ENCODE peak calls at places on chromosomes 1 and 21, in seven cellular contexts. F, A, N, O, E, H and C are unnamed samples.

GRCh38 chr1:87279966-87280535 is 48.6 kb upstream of the LMO4 start:
- DNase-seq in O (peak; percentile 15), F (no peak), N (no peak), E (peak; percentile 43), H (peak; percentile 9), A (no peak), C (no peak)

GRCh38 chr1:18340158-18340764 is 140.5 kb upstream of the KLHDC7A start:
- DNase-seq in H (peak; percentile 48), E (no peak), F (no peak), A (no peak), N (no peak), O (no peak), C (no peak)

GRCh38 chr1:61323681-61324328 is 241.4 kb downstream of the NFIA start:
- DNase-seq in E (no peak), O (no peak), H (no peak), N (no peak), F (no peak), A (no peak), C (no peak)

GRCh38 chr1:56964349-56964748 is 1.5 kb downstream of the C8B start:
- DNase-seq in A (no peak), E (no peak), N (no peak), F (no peak), H (no peak), O (no peak), C (no peak)

GRCh38 chr1:23916209-23917131 is 3.3 kb upstream of the CNR2 start:
- DNase-seq in N (peak; percentile 74), O (peak; percentile 63), E (peak; percentile 80), F (peak; percentile 87), H (peak; percentile 83), A (peak; percentile 80), C (no peak)

GRCh38 chr1:2540816-2541492 is 10.9 kb upstream of the HES5 start:
- DNase-seq in H (no peak), O (no peak), N (no peak), F (no peak), A (peak; percentile 49), E (no peak), C (no peak)

GRCh38 chr1:59043796-59044195 is 253.1 kb upstream of the FGGY start:
- DNase-seq in H (peak; percentile 90), O (peak; percentile 98), A (no peak), F (no peak), E (peak; percentile 94), N (no peak), C (peak; percentile 92)

GRCh38 chr1:15952317-15953258 is 23.3 kb downstream of the ZBTB17 start:
- DNase-seq in H (peak; percentile 99), O (peak; percentile 88), N (no peak), F (no peak), A (no peak), E (peak; percentile 98), C (no peak)

GRCh38 chr21:38236232-38236631 is 20.6 kb upstream of the KCNJ15 start:
- DNase-seq in E (no peak), A (no peak), O (peak; percentile 66), N (no peak), H (no peak), F (no peak), C (no peak)

GRCh38 chr1:222335586-222335985 is 212.3 kb downstream of the HHIPL2 start:
- DNase-seq in H (no peak), O (no peak), A (no peak), E (peak; percentile 6), N (no peak), F (no peak), C (no peak)

GRCh38 chr1:243528459-243529120 is 272.7 kb downstream of the SDCCAG8 start:
- DNase-seq in N (no peak), E (no peak), O (no peak), H (no peak), A (no peak), F (no peak), C (no peak)

GRCh38 chr1:3236955-3237354 is 168.0 kb downstream of the PRDM16 start:
- DNase-seq in F (no peak), N (no peak), A (no peak), E (no peak), O (no peak), H (no peak), C (no peak)

GRCh38 chr1:161132410-161133219 is at the start of gene DEDD:
- DNase-seq in O (peak; percentile 96), N (peak; percentile 92), E (peak; percentile 97), H (peak; percentile 93), F (peak; percentile 96), A (peak; percentile 90), C (peak; percentile 98)

GRCh38 chr1:230430499-230430898 is 4.4 kb upstream of the PGBD5 start:
- DNase-seq in F (no peak), A (no peak), E (no peak), H (no peak), O (no peak), N (no peak), C (no peak)

GRCh38 chr1:83769072-83769471 is 229.9 kb downstream of the TTLL7 start:
- DNase-seq in E (no peak), H (no peak), F (no peak), N (no peak), A (no peak), O (no peak), C (no peak)

GRCh38 chr1:97930472-97930871 is 9.6 kb upstream of the DPYD start:
- DNase-seq in O (no peak), A (no peak), H (no peak), F (no peak), N (no peak), E (no peak), C (no peak)

GRCh38 chr1:219659682-219660081 is 46.8 kb upstream of the ZC3H11B start:
- DNase-seq in H (no peak), O (peak; percentile 7), A (no peak), E (peak; percentile 34), F (no peak), N (no peak), C (no peak)

GRCh38 chr1:179059185-179059483 is 22.7 kb upstream of the TOR3A start:
- DNase-seq in H (no peak), E (no peak), O (no peak), F (no peak), N (no peak), A (no peak), C (no peak)

GRCh38 chr1:101178688-101179491 is 57.9 kb upstream of the S1PR1 start:
- DNase-seq in A (no peak), E (no peak), F (no peak), N (no peak), H (no peak), O (no peak), C (no peak)